ENCODE peak calls at places on chromosomes 1 and 21, in eight cellular contexts. One of them, this sample, is unnamed. For H3K9me3 and H3K27me3, the result is how much of the 10 kb centered on the place peaks cover.

GRCh38 chr1:108703939-108704338 is 8.8 kb upstream of the FNDC7 start:
- DNase-seq in CD4-positive, alpha-beta memory T cell: no peak
- DNase-seq in endothelial cell of umbilical vein: no peak
- DNase-seq in trophoblast cell: no peak
- DNase-seq in HCT116: no peak
- DNase-seq in cardiac muscle cell: no peak
- DNase-seq in left ventricle myocardium inferior: no peak
- DNase-seq in CD4-positive, CD25-positive, alpha-beta regulatory T cell: peak
- DNase-seq in this sample: no peak

GRCh38 chr1:24018611-24019580 is 38.8 kb upstream of the SRSF10 start:
- DNase-seq in CD4-positive, alpha-beta memory T cell: no peak
- DNase-seq in endothelial cell of umbilical vein: peak
- DNase-seq in trophoblast cell: peak
- DNase-seq in HCT116: peak
- DNase-seq in cardiac muscle cell: peak
- DNase-seq in left ventricle myocardium inferior: peak
- DNase-seq in CD4-positive, CD25-positive, alpha-beta regulatory T cell: no peak
- DNase-seq in this sample: peak

GRCh38 chr1:41709873-41710272 is 208.8 kb downstream of the HIVEP3 start:
- DNase-seq in CD4-positive, alpha-beta memory T cell: no peak
- DNase-seq in endothelial cell of umbilical vein: no peak
- DNase-seq in trophoblast cell: no peak
- DNase-seq in HCT116: no peak
- DNase-seq in cardiac muscle cell: no peak
- DNase-seq in left ventricle myocardium inferior: no peak
- DNase-seq in CD4-positive, CD25-positive, alpha-beta regulatory T cell: no peak
- DNase-seq in this sample: no peak

GRCh38 chr1:31723828-31724359 is 20.1 kb upstream of the COL16A1 start:
- DNase-seq in CD4-positive, alpha-beta memory T cell: peak
- DNase-seq in endothelial cell of umbilical vein: peak
- DNase-seq in trophoblast cell: peak
- DNase-seq in HCT116: no peak
- DNase-seq in cardiac muscle cell: peak
- DNase-seq in left ventricle myocardium inferior: peak
- DNase-seq in CD4-positive, CD25-positive, alpha-beta regulatory T cell: peak
- DNase-seq in this sample: peak

GRCh38 chr1:19384113-19384512 is 72.0 kb downstream of the SLC66A1 start:
- DNase-seq in CD4-positive, alpha-beta memory T cell: no peak
- DNase-seq in endothelial cell of umbilical vein: no peak
- DNase-seq in trophoblast cell: no peak
- DNase-seq in HCT116: no peak
- DNase-seq in cardiac muscle cell: peak
- DNase-seq in left ventricle myocardium inferior: peak
- DNase-seq in CD4-positive, CD25-positive, alpha-beta regulatory T cell: no peak
- DNase-seq in this sample: peak

GRCh38 chr1:206823725-206824124 is 41.7 kb upstream of the IL20 start:
- DNase-seq in CD4-positive, alpha-beta memory T cell: no peak
- DNase-seq in endothelial cell of umbilical vein: no peak
- DNase-seq in trophoblast cell: no peak
- DNase-seq in HCT116: no peak
- DNase-seq in cardiac muscle cell: peak
- DNase-seq in left ventricle myocardium inferior: peak
- DNase-seq in CD4-positive, CD25-positive, alpha-beta regulatory T cell: no peak
- DNase-seq in this sample: no peak

GRCh38 chr1:221708076-221708571 is 33.8 kb downstream of the DUSP10 start:
- DNase-seq in CD4-positive, alpha-beta memory T cell: peak
- DNase-seq in endothelial cell of umbilical vein: no peak
- DNase-seq in trophoblast cell: peak
- DNase-seq in HCT116: no peak
- DNase-seq in cardiac muscle cell: peak
- DNase-seq in left ventricle myocardium inferior: no peak
- DNase-seq in CD4-positive, CD25-positive, alpha-beta regulatory T cell: peak
- DNase-seq in this sample: peak

GRCh38 chr1:3003941-3004270 is 17.4 kb upstream of the ACTRT2 start:
- DNase-seq in CD4-positive, alpha-beta memory T cell: no peak
- DNase-seq in endothelial cell of umbilical vein: no peak
- DNase-seq in trophoblast cell: no peak
- DNase-seq in HCT116: no peak
- DNase-seq in cardiac muscle cell: no peak
- DNase-seq in left ventricle myocardium inferior: no peak
- DNase-seq in CD4-positive, CD25-positive, alpha-beta regulatory T cell: no peak
- DNase-seq in this sample: no peak

GRCh38 chr1:19824541-19824940 is 9.5 kb upstream of the RNF186 start:
- DNase-seq in CD4-positive, alpha-beta memory T cell: no peak
- DNase-seq in endothelial cell of umbilical vein: no peak
- DNase-seq in trophoblast cell: no peak
- DNase-seq in HCT116: no peak
- DNase-seq in cardiac muscle cell: peak
- DNase-seq in left ventricle myocardium inferior: no peak
- DNase-seq in CD4-positive, CD25-positive, alpha-beta regulatory T cell: no peak
- DNase-seq in this sample: no peak

GRCh38 chr1:27601771-27602509 is 2.0 kb downstream of the AHDC1 start:
- DNase-seq in CD4-positive, alpha-beta memory T cell: no peak
- DNase-seq in endothelial cell of umbilical vein: peak
- DNase-seq in trophoblast cell: peak
- DNase-seq in HCT116: no peak
- DNase-seq in cardiac muscle cell: no peak
- DNase-seq in left ventricle myocardium inferior: peak
- DNase-seq in CD4-positive, CD25-positive, alpha-beta regulatory T cell: no peak
- DNase-seq in this sample: peak

GRCh38 chr1:107326823-107327445 is 186.1 kb downstream of the NTNG1 start:
- DNase-seq in CD4-positive, alpha-beta memory T cell: no peak
- DNase-seq in endothelial cell of umbilical vein: no peak
- DNase-seq in trophoblast cell: peak
- DNase-seq in HCT116: no peak
- DNase-seq in cardiac muscle cell: no peak
- DNase-seq in left ventricle myocardium inferior: no peak
- DNase-seq in CD4-positive, CD25-positive, alpha-beta regulatory T cell: no peak
- DNase-seq in this sample: peak

GRCh38 chr1:173038875-173039554 is 11.7 kb downstream of the TNFSF18 start:
- DNase-seq in CD4-positive, alpha-beta memory T cell: no peak
- DNase-seq in endothelial cell of umbilical vein: no peak
- DNase-seq in trophoblast cell: peak
- DNase-seq in HCT116: no peak
- DNase-seq in cardiac muscle cell: no peak
- DNase-seq in left ventricle myocardium inferior: no peak
- DNase-seq in CD4-positive, CD25-positive, alpha-beta regulatory T cell: peak
- DNase-seq in this sample: no peak

GRCh38 chr1:21567241-21568005 is 58.2 kb downstream of the ALPL start:
- DNase-seq in CD4-positive, alpha-beta memory T cell: no peak
- DNase-seq in endothelial cell of umbilical vein: no peak
- DNase-seq in trophoblast cell: peak
- DNase-seq in HCT116: no peak
- DNase-seq in cardiac muscle cell: peak
- DNase-seq in left ventricle myocardium inferior: no peak
- DNase-seq in CD4-positive, CD25-positive, alpha-beta regulatory T cell: no peak
- DNase-seq in this sample: peak

GRCh38 chr1:76124196-76124595 is 49.6 kb downstream of the ST6GALNAC3 start:
- DNase-seq in CD4-positive, alpha-beta memory T cell: no peak
- DNase-seq in endothelial cell of umbilical vein: no peak
- DNase-seq in trophoblast cell: peak
- DNase-seq in HCT116: no peak
- DNase-seq in cardiac muscle cell: no peak
- DNase-seq in left ventricle myocardium inferior: no peak
- DNase-seq in CD4-positive, CD25-positive, alpha-beta regulatory T cell: no peak
- DNase-seq in this sample: no peak

GRCh38 chr1:71650126-71650525 is 569.3 kb upstream of the ZRANB2 start:
- DNase-seq in CD4-positive, alpha-beta memory T cell: no peak
- DNase-seq in endothelial cell of umbilical vein: no peak
- DNase-seq in trophoblast cell: no peak
- DNase-seq in HCT116: no peak
- DNase-seq in cardiac muscle cell: no peak
- DNase-seq in left ventricle myocardium inferior: no peak
- DNase-seq in CD4-positive, CD25-positive, alpha-beta regulatory T cell: no peak
- DNase-seq in this sample: peak

GRCh38 chr21:16644690-16645089 is 868.2 kb upstream of the CXADR start:
- DNase-seq in CD4-positive, alpha-beta memory T cell: no peak
- DNase-seq in endothelial cell of umbilical vein: no peak
- DNase-seq in trophoblast cell: no peak
- DNase-seq in HCT116: no peak
- DNase-seq in cardiac muscle cell: peak
- DNase-seq in left ventricle myocardium inferior: no peak
- DNase-seq in CD4-positive, CD25-positive, alpha-beta regulatory T cell: no peak
- DNase-seq in this sample: no peak

GRCh38 chr1:199124351-199124750 is 485.5 kb downstream of the PTPRC start:
- DNase-seq in CD4-positive, alpha-beta memory T cell: no peak
- DNase-seq in endothelial cell of umbilical vein: no peak
- DNase-seq in trophoblast cell: no peak
- DNase-seq in HCT116: no peak
- DNase-seq in cardiac muscle cell: peak
- DNase-seq in left ventricle myocardium inferior: no peak
- DNase-seq in CD4-positive, CD25-positive, alpha-beta regulatory T cell: no peak
- DNase-seq in this sample: no peak

GRCh38 chr1:166040223-166040622 is 126.6 kb downstream of the FAM78B start:
- DNase-seq in CD4-positive, alpha-beta memory T cell: no peak
- DNase-seq in endothelial cell of umbilical vein: no peak
- DNase-seq in trophoblast cell: no peak
- DNase-seq in HCT116: no peak
- DNase-seq in cardiac muscle cell: no peak
- DNase-seq in left ventricle myocardium inferior: no peak
- DNase-seq in CD4-positive, CD25-positive, alpha-beta regulatory T cell: no peak
- DNase-seq in this sample: no peak

GRCh38 chr1:54487571-54488050 is 60.4 kb upstream of the ACOT11 start:
- DNase-seq in CD4-positive, alpha-beta memory T cell: no peak
- DNase-seq in endothelial cell of umbilical vein: no peak
- DNase-seq in trophoblast cell: no peak
- DNase-seq in HCT116: no peak
- DNase-seq in cardiac muscle cell: no peak
- DNase-seq in left ventricle myocardium inferior: peak
- DNase-seq in CD4-positive, CD25-positive, alpha-beta regulatory T cell: no peak
- DNase-seq in this sample: peak

GRCh38 chr1:15764269-15764764 is 5.7 kb downstream of the FBLIM1 start:
- DNase-seq in CD4-positive, alpha-beta memory T cell: no peak
- DNase-seq in endothelial cell of umbilical vein: no peak
- DNase-seq in trophoblast cell: no peak
- DNase-seq in HCT116: no peak
- DNase-seq in cardiac muscle cell: no peak
- DNase-seq in left ventricle myocardium inferior: no peak
- DNase-seq in CD4-positive, CD25-positive, alpha-beta regulatory T cell: no peak
- DNase-seq in this sample: no peak
- H3K4me3 ChIP-seq in CD4-positive, alpha-beta memory T cell: no peak
- H3K4me3 ChIP-seq in endothelial cell of umbilical vein: no peak
- H3K4me3 ChIP-seq in trophoblast cell: no peak
- H3K4me3 ChIP-seq in HCT116: peak
- H3K4me3 ChIP-seq in cardiac muscle cell: no peak
- H3K4me3 ChIP-seq in left ventricle myocardium inferior: no peak
- H3K4me3 ChIP-seq in CD4-positive, CD25-positive, alpha-beta regulatory T cell: no peak
- H3K4me3 ChIP-seq in this sample: no peak

GRCh38 chr21:44524412-44525371 is 15.3 kb downstream of the KRTAP10-1 start:
- DNase-seq in CD4-positive, alpha-beta memory T cell: no peak
- DNase-seq in endothelial cell of umbilical vein: no peak
- DNase-seq in trophoblast cell: no peak
- DNase-seq in HCT116: no peak
- DNase-seq in cardiac muscle cell: no peak
- DNase-seq in left ventricle myocardium inferior: no peak
- DNase-seq in CD4-positive, CD25-positive, alpha-beta regulatory T cell: no peak
- DNase-seq in this sample: no peak

GRCh38 chr21:44527983-44528633 is 11.9 kb downstream of the KRTAP10-1 start:
- DNase-seq in CD4-positive, alpha-beta memory T cell: no peak
- DNase-seq in endothelial cell of umbilical vein: no peak
- DNase-seq in trophoblast cell: no peak
- DNase-seq in HCT116: no peak
- DNase-seq in cardiac muscle cell: no peak
- DNase-seq in left ventricle myocardium inferior: peak
- DNase-seq in CD4-positive, CD25-positive, alpha-beta regulatory T cell: no peak
- DNase-seq in this sample: no peak

GRCh38 chr21:44527156-44527982 is 12.6 kb downstream of the KRTAP10-1 start:
- DNase-seq in CD4-positive, alpha-beta memory T cell: no peak
- DNase-seq in endothelial cell of umbilical vein: no peak
- DNase-seq in trophoblast cell: no peak
- DNase-seq in HCT116: no peak
- DNase-seq in cardiac muscle cell: no peak
- DNase-seq in left ventricle myocardium inferior: peak
- DNase-seq in CD4-positive, CD25-positive, alpha-beta regulatory T cell: no peak
- DNase-seq in this sample: no peak

GRCh38 chr21:44525431-44526095 is 14.4 kb downstream of the KRTAP10-1 start:
- DNase-seq in CD4-positive, alpha-beta memory T cell: no peak
- DNase-seq in endothelial cell of umbilical vein: no peak
- DNase-seq in trophoblast cell: no peak
- DNase-seq in HCT116: no peak
- DNase-seq in cardiac muscle cell: no peak
- DNase-seq in left ventricle myocardium inferior: peak
- DNase-seq in CD4-positive, CD25-positive, alpha-beta regulatory T cell: no peak
- DNase-seq in this sample: no peak

GRCh38 chr21:44526096-44526997 is 13.6 kb downstream of the KRTAP10-1 start:
- DNase-seq in CD4-positive, alpha-beta memory T cell: no peak
- DNase-seq in endothelial cell of umbilical vein: no peak
- DNase-seq in trophoblast cell: no peak
- DNase-seq in HCT116: no peak
- DNase-seq in cardiac muscle cell: no peak
- DNase-seq in left ventricle myocardium inferior: no peak
- DNase-seq in CD4-positive, CD25-positive, alpha-beta regulatory T cell: no peak
- DNase-seq in this sample: no peak
- H3K9me3 ChIP-seq in CD4-positive, alpha-beta memory T cell: under half
- H3K9me3 ChIP-seq in endothelial cell of umbilical vein: under half
- H3K9me3 ChIP-seq in trophoblast cell: under half
- H3K9me3 ChIP-seq in HCT116: under half
- H3K9me3 ChIP-seq in cardiac muscle cell: under half
- H3K9me3 ChIP-seq in left ventricle myocardium inferior: under half
- H3K9me3 ChIP-seq in CD4-positive, CD25-positive, alpha-beta regulatory T cell: under half
- H3K9me3 ChIP-seq in this sample: under half

GRCh38 chr1:11488201-11488770 is 9.3 kb downstream of the DISP3 start:
- DNase-seq in CD4-positive, alpha-beta memory T cell: no peak
- DNase-seq in endothelial cell of umbilical vein: no peak
- DNase-seq in trophoblast cell: no peak
- DNase-seq in HCT116: no peak
- DNase-seq in cardiac muscle cell: no peak
- DNase-seq in left ventricle myocardium inferior: no peak
- DNase-seq in CD4-positive, CD25-positive, alpha-beta regulatory T cell: no peak
- DNase-seq in this sample: no peak
- H3K27me3 ChIP-seq in CD4-positive, alpha-beta memory T cell: under half
- H3K27me3 ChIP-seq in endothelial cell of umbilical vein: under half
- H3K27me3 ChIP-seq in trophoblast cell: under half
- H3K27me3 ChIP-seq in HCT116: under half
- H3K27me3 ChIP-seq in cardiac muscle cell: under half
- H3K27me3 ChIP-seq in left ventricle myocardium inferior: half or more
- H3K27me3 ChIP-seq in CD4-positive, CD25-positive, alpha-beta regulatory T cell: under half
- H3K27me3 ChIP-seq in this sample: under half

GRCh38 chr1:203130358-203130992 is 2.9 kb downstream of the ADORA1 start:
- DNase-seq in CD4-positive, alpha-beta memory T cell: no peak
- DNase-seq in endothelial cell of umbilical vein: no peak
- DNase-seq in trophoblast cell: no peak
- DNase-seq in HCT116: no peak
- DNase-seq in cardiac muscle cell: no peak
- DNase-seq in left ventricle myocardium inferior: no peak
- DNase-seq in CD4-positive, CD25-positive, alpha-beta regulatory T cell: no peak
- DNase-seq in this sample: no peak

GRCh38 chr1:203127672-203128611 is at the start of gene ADORA1:
- DNase-seq in CD4-positive, alpha-beta memory T cell: no peak
- DNase-seq in endothelial cell of umbilical vein: no peak
- DNase-seq in trophoblast cell: peak
- DNase-seq in HCT116: peak
- DNase-seq in cardiac muscle cell: peak
- DNase-seq in left ventricle myocardium inferior: peak
- DNase-seq in CD4-positive, CD25-positive, alpha-beta regulatory T cell: no peak
- DNase-seq in this sample: peak

GRCh38 chr1:203129501-203130231 is 2.1 kb downstream of the ADORA1 start:
- DNase-seq in CD4-positive, alpha-beta memory T cell: no peak
- DNase-seq in endothelial cell of umbilical vein: no peak
- DNase-seq in trophoblast cell: peak
- DNase-seq in HCT116: no peak
- DNase-seq in cardiac muscle cell: no peak
- DNase-seq in left ventricle myocardium inferior: peak
- DNase-seq in CD4-positive, CD25-positive, alpha-beta regulatory T cell: no peak
- DNase-seq in this sample: peak

GRCh38 chr1:203126866-203127671 is 457 bp upstream of the ADORA1 start:
- DNase-seq in CD4-positive, alpha-beta memory T cell: no peak
- DNase-seq in endothelial cell of umbilical vein: no peak
- DNase-seq in trophoblast cell: no peak
- DNase-seq in HCT116: no peak
- DNase-seq in cardiac muscle cell: peak
- DNase-seq in left ventricle myocardium inferior: no peak
- DNase-seq in CD4-positive, CD25-positive, alpha-beta regulatory T cell: no peak
- DNase-seq in this sample: peak

GRCh38 chr1:203128691-203129500 is 1.4 kb downstream of the ADORA1 start:
- DNase-seq in CD4-positive, alpha-beta memory T cell: no peak
- DNase-seq in endothelial cell of umbilical vein: no peak
- DNase-seq in trophoblast cell: no peak
- DNase-seq in HCT116: no peak
- DNase-seq in cardiac muscle cell: no peak
- DNase-seq in left ventricle myocardium inferior: no peak
- DNase-seq in CD4-positive, CD25-positive, alpha-beta regulatory T cell: no peak
- DNase-seq in this sample: no peak
- H3K4me3 ChIP-seq in CD4-positive, alpha-beta memory T cell: no peak
- H3K4me3 ChIP-seq in endothelial cell of umbilical vein: no peak
- H3K4me3 ChIP-seq in trophoblast cell: no peak
- H3K4me3 ChIP-seq in HCT116: peak
- H3K4me3 ChIP-seq in cardiac muscle cell: peak
- H3K4me3 ChIP-seq in left ventricle myocardium inferior: peak
- H3K4me3 ChIP-seq in CD4-positive, CD25-positive, alpha-beta regulatory T cell: no peak
- H3K4me3 ChIP-seq in this sample: peak